ENCODE peak calls at places on chromosomes 1 and 21, in eight cellular contexts. One of them, this sample, is unnamed.

GRCh38 chr1:46646844-46647243 is 21.3 kb downstream of the ATPAF1 start:
- DNase-seq in amniotic stem cell: no peak
- DNase-seq in GM13977: no peak
- DNase-seq in A549: no peak
- DNase-seq in colonic mucosa: no peak
- DNase-seq in stimulated activated naive CD8-positive, alpha-beta T cell treated with anti-CD3 and anti-CD28 coated beads, Interleukin-15, Interleukin-2, amounts not matched to agents 100 U/mL and 50 U/mL, for 24 hours: no peak
- DNase-seq in NCI-H2081 treated with DMSO at 0.1 percent for 48 hours: no peak
- DNase-seq in left ventricle myocardium superior: no peak
- DNase-seq in this sample: no peak

GRCh38 chr21:18545908-18546307 is 142.3 kb upstream of the TMPRSS15 start:
- DNase-seq in amniotic stem cell: no peak
- DNase-seq in GM13977: no peak
- DNase-seq in A549: no peak
- DNase-seq in colonic mucosa: no peak
- DNase-seq in stimulated activated naive CD8-positive, alpha-beta T cell treated with anti-CD3 and anti-CD28 coated beads, Interleukin-15, Interleukin-2, amounts not matched to agents 100 U/mL and 50 U/mL, for 24 hours: no peak
- DNase-seq in NCI-H2081 treated with DMSO at 0.1 percent for 48 hours: no peak
- DNase-seq in left ventricle myocardium superior: no peak
- DNase-seq in this sample: no peak

GRCh38 chr1:111576547-111576946 is 43.0 kb upstream of the RAP1A start:
- DNase-seq in amniotic stem cell: no peak
- DNase-seq in GM13977: no peak
- DNase-seq in A549: no peak
- DNase-seq in colonic mucosa: peak; percentile 83
- DNase-seq in stimulated activated naive CD8-positive, alpha-beta T cell treated with anti-CD3 and anti-CD28 coated beads, Interleukin-15, Interleukin-2, amounts not matched to agents 100 U/mL and 50 U/mL, for 24 hours: no peak
- DNase-seq in NCI-H2081 treated with DMSO at 0.1 percent for 48 hours: no peak
- DNase-seq in left ventricle myocardium superior: no peak
- DNase-seq in this sample: no peak

GRCh38 chr1:22376976-22377375 is 74.7 kb upstream of the ZBTB40 start:
- DNase-seq in amniotic stem cell: no peak
- DNase-seq in GM13977: no peak
- DNase-seq in A549: no peak
- DNase-seq in colonic mucosa: no peak
- DNase-seq in stimulated activated naive CD8-positive, alpha-beta T cell treated with anti-CD3 and anti-CD28 coated beads, Interleukin-15, Interleukin-2, amounts not matched to agents 100 U/mL and 50 U/mL, for 24 hours: no peak
- DNase-seq in NCI-H2081 treated with DMSO at 0.1 percent for 48 hours: no peak
- DNase-seq in left ventricle myocardium superior: no peak
- DNase-seq in this sample: no peak

GRCh38 chr1:9836632-9836960 is 12.8 kb upstream of the CLSTN1 start:
- DNase-seq in amniotic stem cell: no peak
- DNase-seq in GM13977: no peak
- DNase-seq in A549: no peak
- DNase-seq in colonic mucosa: no peak
- DNase-seq in stimulated activated naive CD8-positive, alpha-beta T cell treated with anti-CD3 and anti-CD28 coated beads, Interleukin-15, Interleukin-2, amounts not matched to agents 100 U/mL and 50 U/mL, for 24 hours: no peak
- DNase-seq in NCI-H2081 treated with DMSO at 0.1 percent for 48 hours: no peak
- DNase-seq in left ventricle myocardium superior: no peak
- DNase-seq in this sample: no peak

GRCh38 chr1:16249838-16250241 is 12.9 kb upstream of the CPLANE2 start:
- DNase-seq in amniotic stem cell: no peak
- DNase-seq in GM13977: no peak
- DNase-seq in A549: no peak
- DNase-seq in colonic mucosa: no peak
- DNase-seq in stimulated activated naive CD8-positive, alpha-beta T cell treated with anti-CD3 and anti-CD28 coated beads, Interleukin-15, Interleukin-2, amounts not matched to agents 100 U/mL and 50 U/mL, for 24 hours: no peak
- DNase-seq in NCI-H2081 treated with DMSO at 0.1 percent for 48 hours: no peak
- DNase-seq in left ventricle myocardium superior: peak; percentile 52
- DNase-seq in this sample: no peak

GRCh38 chr1:238438296-238439275 is 547.9 kb upstream of the ZP4 start:
- DNase-seq in amniotic stem cell: no peak
- DNase-seq in GM13977: no peak
- DNase-seq in A549: no peak
- DNase-seq in colonic mucosa: no peak
- DNase-seq in stimulated activated naive CD8-positive, alpha-beta T cell treated with anti-CD3 and anti-CD28 coated beads, Interleukin-15, Interleukin-2, amounts not matched to agents 100 U/mL and 50 U/mL, for 24 hours: no peak
- DNase-seq in NCI-H2081 treated with DMSO at 0.1 percent for 48 hours: no peak
- DNase-seq in left ventricle myocardium superior: no peak
- DNase-seq in this sample: no peak

GRCh38 chr1:32066489-32066873 is 6.3 kb upstream of the TMEM39B start:
- DNase-seq in amniotic stem cell: no peak
- DNase-seq in GM13977: no peak
- DNase-seq in A549: peak; percentile 23
- DNase-seq in colonic mucosa: peak; percentile 62
- DNase-seq in stimulated activated naive CD8-positive, alpha-beta T cell treated with anti-CD3 and anti-CD28 coated beads, Interleukin-15, Interleukin-2, amounts not matched to agents 100 U/mL and 50 U/mL, for 24 hours: no peak
- DNase-seq in NCI-H2081 treated with DMSO at 0.1 percent for 48 hours: no peak
- DNase-seq in left ventricle myocardium superior: no peak
- DNase-seq in this sample: peak; percentile 13

GRCh38 chr1:74038042-74038441 is 159.9 kb downstream of the LRRIQ3 start:
- DNase-seq in amniotic stem cell: no peak
- DNase-seq in GM13977: no peak
- DNase-seq in A549: no peak
- DNase-seq in colonic mucosa: no peak
- DNase-seq in stimulated activated naive CD8-positive, alpha-beta T cell treated with anti-CD3 and anti-CD28 coated beads, Interleukin-15, Interleukin-2, amounts not matched to agents 100 U/mL and 50 U/mL, for 24 hours: no peak
- DNase-seq in NCI-H2081 treated with DMSO at 0.1 percent for 48 hours: no peak
- DNase-seq in left ventricle myocardium superior: no peak
- DNase-seq in this sample: no peak

GRCh38 chr21:43294194-43294902 is 125.5 kb downstream of the CRYAA start:
- DNase-seq in amniotic stem cell: no peak
- DNase-seq in GM13977: no peak
- DNase-seq in A549: no peak
- DNase-seq in colonic mucosa: no peak
- DNase-seq in stimulated activated naive CD8-positive, alpha-beta T cell treated with anti-CD3 and anti-CD28 coated beads, Interleukin-15, Interleukin-2, amounts not matched to agents 100 U/mL and 50 U/mL, for 24 hours: no peak
- DNase-seq in NCI-H2081 treated with DMSO at 0.1 percent for 48 hours: no peak
- DNase-seq in left ventricle myocardium superior: peak; percentile 70
- DNase-seq in this sample: no peak

GRCh38 chr1:77605246-77606026 is 77.0 kb downstream of the ZZZ3 start:
- DNase-seq in amniotic stem cell: no peak
- DNase-seq in GM13977: no peak
- DNase-seq in A549: no peak
- DNase-seq in colonic mucosa: peak; percentile 41
- DNase-seq in stimulated activated naive CD8-positive, alpha-beta T cell treated with anti-CD3 and anti-CD28 coated beads, Interleukin-15, Interleukin-2, amounts not matched to agents 100 U/mL and 50 U/mL, for 24 hours: no peak
- DNase-seq in NCI-H2081 treated with DMSO at 0.1 percent for 48 hours: no peak
- DNase-seq in left ventricle myocardium superior: peak; percentile 71
- DNase-seq in this sample: no peak

GRCh38 chr1:155912056-155912536 is 947 bp upstream of the RIT1 start:
- DNase-seq in amniotic stem cell: no peak
- DNase-seq in GM13977: no peak
- DNase-seq in A549: no peak
- DNase-seq in colonic mucosa: peak; percentile 33
- DNase-seq in stimulated activated naive CD8-positive, alpha-beta T cell treated with anti-CD3 and anti-CD28 coated beads, Interleukin-15, Interleukin-2, amounts not matched to agents 100 U/mL and 50 U/mL, for 24 hours: no peak
- DNase-seq in NCI-H2081 treated with DMSO at 0.1 percent for 48 hours: no peak
- DNase-seq in left ventricle myocardium superior: no peak
- DNase-seq in this sample: no peak

GRCh38 chr21:35107520-35107919 is 58.4 kb upstream of the RUNX1 start:
- DNase-seq in amniotic stem cell: no peak
- DNase-seq in GM13977: no peak
- DNase-seq in A549: no peak
- DNase-seq in colonic mucosa: no peak
- DNase-seq in stimulated activated naive CD8-positive, alpha-beta T cell treated with anti-CD3 and anti-CD28 coated beads, Interleukin-15, Interleukin-2, amounts not matched to agents 100 U/mL and 50 U/mL, for 24 hours: no peak
- DNase-seq in NCI-H2081 treated with DMSO at 0.1 percent for 48 hours: no peak
- DNase-seq in left ventricle myocardium superior: no peak
- DNase-seq in this sample: no peak

GRCh38 chr1:75470448-75470847 is 140.5 kb downstream of the SLC44A5 start:
- DNase-seq in amniotic stem cell: no peak
- DNase-seq in GM13977: no peak
- DNase-seq in A549: no peak
- DNase-seq in colonic mucosa: no peak
- DNase-seq in stimulated activated naive CD8-positive, alpha-beta T cell treated with anti-CD3 and anti-CD28 coated beads, Interleukin-15, Interleukin-2, amounts not matched to agents 100 U/mL and 50 U/mL, for 24 hours: no peak
- DNase-seq in NCI-H2081 treated with DMSO at 0.1 percent for 48 hours: no peak
- DNase-seq in left ventricle myocardium superior: no peak
- DNase-seq in this sample: no peak

GRCh38 chr21:38848187-38848609 is 42.5 kb downstream of the ETS2 start:
- DNase-seq in amniotic stem cell: no peak
- DNase-seq in GM13977: no peak
- DNase-seq in A549: no peak
- DNase-seq in colonic mucosa: peak; percentile 12
- DNase-seq in stimulated activated naive CD8-positive, alpha-beta T cell treated with anti-CD3 and anti-CD28 coated beads, Interleukin-15, Interleukin-2, amounts not matched to agents 100 U/mL and 50 U/mL, for 24 hours: no peak
- DNase-seq in NCI-H2081 treated with DMSO at 0.1 percent for 48 hours: no peak
- DNase-seq in left ventricle myocardium superior: peak; percentile 55
- DNase-seq in this sample: no peak

GRCh38 chr1:31421404-31422040 is 8.5 kb downstream of the SERINC2 start:
- DNase-seq in amniotic stem cell: no peak
- DNase-seq in GM13977: no peak
- DNase-seq in A549: peak; percentile 36
- DNase-seq in colonic mucosa: no peak
- DNase-seq in stimulated activated naive CD8-positive, alpha-beta T cell treated with anti-CD3 and anti-CD28 coated beads, Interleukin-15, Interleukin-2, amounts not matched to agents 100 U/mL and 50 U/mL, for 24 hours: no peak
- DNase-seq in NCI-H2081 treated with DMSO at 0.1 percent for 48 hours: no peak
- DNase-seq in left ventricle myocardium superior: peak; percentile 31
- DNase-seq in this sample: no peak

GRCh38 chr21:42443876-42444744 is 40.4 kb downstream of the UBASH3A start:
- DNase-seq in amniotic stem cell: no peak
- DNase-seq in GM13977: no peak
- DNase-seq in A549: no peak
- DNase-seq in colonic mucosa: no peak
- DNase-seq in stimulated activated naive CD8-positive, alpha-beta T cell treated with anti-CD3 and anti-CD28 coated beads, Interleukin-15, Interleukin-2, amounts not matched to agents 100 U/mL and 50 U/mL, for 24 hours: no peak
- DNase-seq in NCI-H2081 treated with DMSO at 0.1 percent for 48 hours: no peak
- DNase-seq in left ventricle myocardium superior: no peak
- DNase-seq in this sample: no peak

GRCh38 chr21:26550357-26550756 is 22.7 kb downstream of the CYYR1 start:
- DNase-seq in amniotic stem cell: no peak
- DNase-seq in GM13977: no peak
- DNase-seq in A549: no peak
- DNase-seq in colonic mucosa: no peak
- DNase-seq in stimulated activated naive CD8-positive, alpha-beta T cell treated with anti-CD3 and anti-CD28 coated beads, Interleukin-15, Interleukin-2, amounts not matched to agents 100 U/mL and 50 U/mL, for 24 hours: no peak
- DNase-seq in NCI-H2081 treated with DMSO at 0.1 percent for 48 hours: no peak
- DNase-seq in left ventricle myocardium superior: no peak
- DNase-seq in this sample: no peak

GRCh38 chr1:110281363-110282290 is 57.5 kb upstream of the RBM15 start:
- DNase-seq in amniotic stem cell: no peak
- DNase-seq in GM13977: no peak
- DNase-seq in A549: no peak
- DNase-seq in colonic mucosa: no peak
- DNase-seq in stimulated activated naive CD8-positive, alpha-beta T cell treated with anti-CD3 and anti-CD28 coated beads, Interleukin-15, Interleukin-2, amounts not matched to agents 100 U/mL and 50 U/mL, for 24 hours: no peak
- DNase-seq in NCI-H2081 treated with DMSO at 0.1 percent for 48 hours: no peak
- DNase-seq in left ventricle myocardium superior: no peak
- DNase-seq in this sample: no peak

GRCh38 chr1:191671236-191671635 is 487.0 kb upstream of the RGS18 start:
- DNase-seq in amniotic stem cell: no peak
- DNase-seq in GM13977: no peak
- DNase-seq in A549: no peak
- DNase-seq in colonic mucosa: no peak
- DNase-seq in stimulated activated naive CD8-positive, alpha-beta T cell treated with anti-CD3 and anti-CD28 coated beads, Interleukin-15, Interleukin-2, amounts not matched to agents 100 U/mL and 50 U/mL, for 24 hours: no peak
- DNase-seq in NCI-H2081 treated with DMSO at 0.1 percent for 48 hours: no peak
- DNase-seq in left ventricle myocardium superior: no peak
- DNase-seq in this sample: no peak

GRCh38 chr21:45973475-45974072 is 8.0 kb upstream of the COL6A1 start:
- DNase-seq in amniotic stem cell: peak; percentile 85
- DNase-seq in GM13977: peak; percentile 94
- DNase-seq in A549: peak; percentile 26
- DNase-seq in colonic mucosa: peak; percentile 62
- DNase-seq in stimulated activated naive CD8-positive, alpha-beta T cell treated with anti-CD3 and anti-CD28 coated beads, Interleukin-15, Interleukin-2, amounts not matched to agents 100 U/mL and 50 U/mL, for 24 hours: peak; percentile 88
- DNase-seq in NCI-H2081 treated with DMSO at 0.1 percent for 48 hours: peak; percentile 6
- DNase-seq in left ventricle myocardium superior: peak; percentile 91
- DNase-seq in this sample: peak; percentile 85

GRCh38 chr1:165543651-165544452 is at the start of gene LRRC52:
- DNase-seq in amniotic stem cell: no peak
- DNase-seq in GM13977: no peak
- DNase-seq in A549: no peak
- DNase-seq in colonic mucosa: no peak
- DNase-seq in stimulated activated naive CD8-positive, alpha-beta T cell treated with anti-CD3 and anti-CD28 coated beads, Interleukin-15, Interleukin-2, amounts not matched to agents 100 U/mL and 50 U/mL, for 24 hours: no peak
- DNase-seq in NCI-H2081 treated with DMSO at 0.1 percent for 48 hours: peak; percentile 37
- DNase-seq in left ventricle myocardium superior: peak; percentile 88
- DNase-seq in this sample: no peak

GRCh38 chr1:203652718-203653461 is 26.3 kb downstream of the ATP2B4 start:
- DNase-seq in amniotic stem cell: no peak
- DNase-seq in GM13977: no peak
- DNase-seq in A549: no peak
- DNase-seq in colonic mucosa: no peak
- DNase-seq in stimulated activated naive CD8-positive, alpha-beta T cell treated with anti-CD3 and anti-CD28 coated beads, Interleukin-15, Interleukin-2, amounts not matched to agents 100 U/mL and 50 U/mL, for 24 hours: no peak
- DNase-seq in NCI-H2081 treated with DMSO at 0.1 percent for 48 hours: no peak
- DNase-seq in left ventricle myocardium superior: no peak
- DNase-seq in this sample: no peak

GRCh38 chr1:21597754-21598153 is 71.4 kb downstream of the RAP1GAP start:
- DNase-seq in amniotic stem cell: no peak
- DNase-seq in GM13977: no peak
- DNase-seq in A549: no peak
- DNase-seq in colonic mucosa: no peak
- DNase-seq in stimulated activated naive CD8-positive, alpha-beta T cell treated with anti-CD3 and anti-CD28 coated beads, Interleukin-15, Interleukin-2, amounts not matched to agents 100 U/mL and 50 U/mL, for 24 hours: no peak
- DNase-seq in NCI-H2081 treated with DMSO at 0.1 percent for 48 hours: no peak
- DNase-seq in left ventricle myocardium superior: no peak
- DNase-seq in this sample: no peak

GRCh38 chr21:41164981-41165650 is 2.8 kb upstream of the BACE2 start:
- DNase-seq in amniotic stem cell: no peak
- DNase-seq in GM13977: no peak
- DNase-seq in A549: peak; percentile 56
- DNase-seq in colonic mucosa: peak; percentile 80
- DNase-seq in stimulated activated naive CD8-positive, alpha-beta T cell treated with anti-CD3 and anti-CD28 coated beads, Interleukin-15, Interleukin-2, amounts not matched to agents 100 U/mL and 50 U/mL, for 24 hours: no peak
- DNase-seq in NCI-H2081 treated with DMSO at 0.1 percent for 48 hours: no peak
- DNase-seq in left ventricle myocardium superior: no peak
- DNase-seq in this sample: no peak

GRCh38 chr1:67647036-67647798 is 37.8 kb upstream of the GADD45A start:
- DNase-seq in amniotic stem cell: no peak
- DNase-seq in GM13977: no peak
- DNase-seq in A549: no peak
- DNase-seq in colonic mucosa: peak; percentile 49
- DNase-seq in stimulated activated naive CD8-positive, alpha-beta T cell treated with anti-CD3 and anti-CD28 coated beads, Interleukin-15, Interleukin-2, amounts not matched to agents 100 U/mL and 50 U/mL, for 24 hours: no peak
- DNase-seq in NCI-H2081 treated with DMSO at 0.1 percent for 48 hours: no peak
- DNase-seq in left ventricle myocardium superior: no peak
- DNase-seq in this sample: no peak

GRCh38 chr1:30810416-30811105 is 53.0 kb upstream of the LAPTM5 start:
- DNase-seq in amniotic stem cell: no peak
- DNase-seq in GM13977: no peak
- DNase-seq in A549: no peak
- DNase-seq in colonic mucosa: no peak
- DNase-seq in stimulated activated naive CD8-positive, alpha-beta T cell treated with anti-CD3 and anti-CD28 coated beads, Interleukin-15, Interleukin-2, amounts not matched to agents 100 U/mL and 50 U/mL, for 24 hours: no peak
- DNase-seq in NCI-H2081 treated with DMSO at 0.1 percent for 48 hours: no peak
- DNase-seq in left ventricle myocardium superior: no peak
- DNase-seq in this sample: no peak

GRCh38 chr1:62295921-62296451 is 23.2 kb downstream of the KANK4 start:
- DNase-seq in amniotic stem cell: peak; percentile 56
- DNase-seq in GM13977: no peak
- DNase-seq in A549: no peak
- DNase-seq in colonic mucosa: no peak
- DNase-seq in stimulated activated naive CD8-positive, alpha-beta T cell treated with anti-CD3 and anti-CD28 coated beads, Interleukin-15, Interleukin-2, amounts not matched to agents 100 U/mL and 50 U/mL, for 24 hours: no peak
- DNase-seq in NCI-H2081 treated with DMSO at 0.1 percent for 48 hours: no peak
- DNase-seq in left ventricle myocardium superior: no peak
- DNase-seq in this sample: no peak

GRCh38 chr1:153793973-153794615 is 18.9 kb downstream of the SLC27A3 start:
- DNase-seq in amniotic stem cell: no peak
- DNase-seq in GM13977: no peak
- DNase-seq in A549: no peak
- DNase-seq in colonic mucosa: no peak
- DNase-seq in stimulated activated naive CD8-positive, alpha-beta T cell treated with anti-CD3 and anti-CD28 coated beads, Interleukin-15, Interleukin-2, amounts not matched to agents 100 U/mL and 50 U/mL, for 24 hours: no peak
- DNase-seq in NCI-H2081 treated with DMSO at 0.1 percent for 48 hours: no peak
- DNase-seq in left ventricle myocardium superior: no peak
- DNase-seq in this sample: no peak

GRCh38 chr21:45338326-45339017 is 50.8 kb upstream of the POFUT2 start:
- DNase-seq in amniotic stem cell: no peak
- DNase-seq in GM13977: no peak
- DNase-seq in A549: no peak
- DNase-seq in colonic mucosa: no peak
- DNase-seq in stimulated activated naive CD8-positive, alpha-beta T cell treated with anti-CD3 and anti-CD28 coated beads, Interleukin-15, Interleukin-2, amounts not matched to agents 100 U/mL and 50 U/mL, for 24 hours: no peak
- DNase-seq in NCI-H2081 treated with DMSO at 0.1 percent for 48 hours: no peak
- DNase-seq in left ventricle myocardium superior: no peak
- DNase-seq in this sample: no peak

GRCh38 chr1:97632075-97632474 is 288.8 kb downstream of the DPYD start:
- DNase-seq in amniotic stem cell: no peak
- DNase-seq in GM13977: no peak
- DNase-seq in A549: peak; percentile 1
- DNase-seq in colonic mucosa: no peak
- DNase-seq in stimulated activated naive CD8-positive, alpha-beta T cell treated with anti-CD3 and anti-CD28 coated beads, Interleukin-15, Interleukin-2, amounts not matched to agents 100 U/mL and 50 U/mL, for 24 hours: no peak
- DNase-seq in NCI-H2081 treated with DMSO at 0.1 percent for 48 hours: no peak
- DNase-seq in left ventricle myocardium superior: no peak
- DNase-seq in this sample: no peak

GRCh38 chr1:57307382-57307781 is 116.5 kb downstream of the DAB1 start:
- DNase-seq in amniotic stem cell: no peak
- DNase-seq in GM13977: no peak
- DNase-seq in A549: peak; percentile 1
- DNase-seq in colonic mucosa: peak; percentile 39
- DNase-seq in stimulated activated naive CD8-positive, alpha-beta T cell treated with anti-CD3 and anti-CD28 coated beads, Interleukin-15, Interleukin-2, amounts not matched to agents 100 U/mL and 50 U/mL, for 24 hours: peak; percentile 5
- DNase-seq in NCI-H2081 treated with DMSO at 0.1 percent for 48 hours: no peak
- DNase-seq in left ventricle myocardium superior: no peak
- DNase-seq in this sample: peak; percentile 17

GRCh38 chr1:246795906-246796694 is 71.9 kb downstream of the SCCPDH start:
- DNase-seq in amniotic stem cell: no peak
- DNase-seq in GM13977: no peak
- DNase-seq in A549: no peak
- DNase-seq in colonic mucosa: no peak
- DNase-seq in stimulated activated naive CD8-positive, alpha-beta T cell treated with anti-CD3 and anti-CD28 coated beads, Interleukin-15, Interleukin-2, amounts not matched to agents 100 U/mL and 50 U/mL, for 24 hours: no peak
- DNase-seq in NCI-H2081 treated with DMSO at 0.1 percent for 48 hours: no peak
- DNase-seq in left ventricle myocardium superior: no peak
- DNase-seq in this sample: no peak